ENCODE peak calls at places on chromosomes 16 and 17, in six cellular contexts. O is HL-60, R is AG09309, G is adrenal gland, N is right lobe of liver, S is GM13977. J is an unnamed sample.

GRCh38 chr17:28141783-28142182 is 99.3 kb downstream of the NLK start:
- DNase-seq in N (no peak), S (no peak), G (no peak), O (no peak), R (no peak), J (no peak)

GRCh38 chr17:68351395-68351794 is 60.1 kb downstream of the ARSG start:
- DNase-seq in O (no peak), N (no peak), R (no peak), G (no peak), S (no peak), J (no peak)

GRCh38 chr17:9959377-9959981 is 54.4 kb upstream of the RCVRN start:
- DNase-seq in S (peak; percentile 83), R (no peak), G (no peak), N (peak; percentile 23), O (peak; percentile 14), J (peak; percentile 78)

GRCh38 chr17:3012926-3013581 is 50.4 kb downstream of the OR1D5 start:
- DNase-seq in G (peak; percentile 71), S (peak; percentile 84), O (peak; percentile 37), N (peak; percentile 73), R (no peak), J (peak; percentile 83)

GRCh38 chr16:79758615-79759346 is 158.2 kb upstream of the MAF start:
- DNase-seq in G (no peak), O (no peak), R (no peak), N (no peak), S (no peak), J (no peak)

GRCh38 chr16:75323198-75323597 is 71.8 kb upstream of the BCAR1 start:
- DNase-seq in G (no peak), N (no peak), R (no peak), S (no peak), O (no peak), J (no peak)

GRCh38 chr16:29678691-29679267 is at the start of gene QPRT:
- DNase-seq in O (peak; percentile 81), R (no peak), N (peak; percentile 86), G (peak; percentile 67), S (peak; percentile 74), J (peak; percentile 83)

GRCh38 chr17:1912146-1912545 is 82.3 kb downstream of the RPA1 start:
- DNase-seq in O (no peak), R (no peak), S (no peak), G (no peak), N (peak; percentile 22), J (no peak)

GRCh38 chr16:84048306-84048705 is 5.7 kb upstream of the SLC38A8 start:
- DNase-seq in O (no peak), R (no peak), N (peak; percentile 37), S (no peak), G (no peak), J (no peak)

GRCh38 chr17:76690596-76691280 is 20.0 kb downstream of the MXRA7 start:
- DNase-seq in S (no peak), O (no peak), N (no peak), G (no peak), R (no peak), J (no peak)

GRCh38 chr17:42676424-42677011 is at the start of gene PLEKHH3:
- DNase-seq in O (no peak), G (no peak), R (no peak), N (no peak), S (no peak), J (no peak)

GRCh38 chr16:30533146-30533522 is 1.5 kb downstream of the ZNF747 start:
- DNase-seq in S (no peak), N (peak; percentile 61), O (no peak), G (no peak), R (no peak), J (no peak)

GRCh38 chr17:73855933-73856332 is 211.7 kb upstream of the SDK2 start:
- DNase-seq in O (no peak), R (no peak), S (no peak), N (no peak), G (no peak), J (no peak)

GRCh38 chr16:10751291-10751697 is 7.7 kb downstream of the NUBP1 start:
- DNase-seq in N (no peak), S (no peak), R (no peak), O (no peak), G (no peak), J (no peak)

GRCh38 chr17:77311371-77311981 is 170.7 kb downstream of the SEC14L1 start:
- DNase-seq in G (no peak), S (no peak), N (peak; percentile 45), O (no peak), R (no peak), J (no peak)

GRCh38 chr17:82865274-82865673 is 25.5 kb upstream of the ZNF750 start:
- DNase-seq in G (no peak), N (no peak), S (no peak), R (no peak), O (no peak), J (no peak)

DNA sequence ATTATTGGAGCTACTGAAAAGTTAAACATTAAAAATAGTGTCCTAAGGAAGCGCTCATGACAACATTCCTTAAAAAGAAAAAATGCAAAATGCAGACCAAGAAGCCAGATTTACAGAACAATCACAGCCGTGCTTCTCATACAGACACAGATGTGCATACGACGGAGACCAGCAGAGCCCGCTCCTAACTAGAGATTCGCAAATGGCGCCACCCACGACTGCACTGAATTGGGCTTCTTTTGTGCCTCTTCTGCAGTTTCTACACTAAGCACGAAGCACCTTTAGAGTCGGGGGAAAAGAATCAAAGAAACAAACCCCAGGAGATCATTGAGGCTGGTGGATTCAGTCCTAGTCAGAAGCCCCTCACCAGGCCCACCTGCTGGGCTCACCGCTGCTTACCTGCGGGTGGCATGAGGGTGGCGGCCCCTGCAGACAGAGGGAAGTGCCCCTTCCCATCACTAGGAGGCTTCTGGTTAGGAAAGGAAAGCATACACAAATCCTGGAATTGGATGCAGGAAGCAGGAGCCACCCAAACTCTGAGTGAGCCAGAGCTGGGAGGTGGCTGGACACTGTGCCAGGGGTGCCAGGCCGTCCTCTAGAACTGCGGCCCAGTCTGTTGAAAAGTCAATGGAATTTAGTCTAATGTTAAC is 64.9 kb upstream of the CHMP6 start:
- DNase-seq in R (no peak), G (no peak), N (no peak), O (no peak), S (no peak), J (no peak)
- TF ChIP-seq CTCF in R (no peak), G (no peak), N (no peak), O (no peak), S (no peak), J (no peak)

GRCh38 chr16:28139530-28139929 is 72.2 kb downstream of the XPO6 start:
- DNase-seq in O (no peak), S (no peak), R (no peak), N (no peak), G (no peak), J (no peak)

GRCh38 chr16:28133666-28134065 is 70.2 kb upstream of the GSG1L start:
- DNase-seq in G (no peak), S (no peak), N (no peak), O (no peak), R (no peak), J (no peak)

GRCh38 chr16:28131743-28132393 is 68.4 kb upstream of the GSG1L start:
- DNase-seq in O (no peak), N (no peak), S (no peak), G (no peak), R (no peak), J (no peak)

GRCh38 chr16:28140788-28141618 is 70.8 kb downstream of the XPO6 start:
- DNase-seq in S (peak; percentile 64), R (no peak), N (no peak), O (peak; percentile 91), G (no peak), J (peak; percentile 72)

GRCh38 chr16:28136751-28137434 is 73.4 kb upstream of the GSG1L start:
- DNase-seq in S (no peak), G (no peak), R (no peak), O (no peak), N (no peak), J (no peak)
- TF ChIP-seq CTCF in S (no peak), G (no peak), R (peak; percentile 4), O (no peak), N (no peak), J (no peak)

GRCh38 chr17:79926002-79926307 is 86.7 kb upstream of the CBX4 start:
- DNase-seq in O (no peak), R (no peak), N (no peak), G (no peak), S (no peak), J (no peak)

GRCh38 chr17:79922798-79923197 is 83.6 kb upstream of the CBX4 start:
- DNase-seq in G (no peak), R (no peak), S (no peak), O (no peak), N (no peak), J (no peak)

GRCh38 chr17:79925242-79925957 is 86.2 kb upstream of the CBX4 start:
- DNase-seq in S (no peak), G (peak; percentile 60), O (no peak), N (peak; percentile 85), R (no peak), J (no peak)

GRCh38 chr17:79923974-79924638 is 84.9 kb upstream of the CBX4 start:
- DNase-seq in G (no peak), R (no peak), N (peak; percentile 52), S (peak; percentile 66), O (peak; percentile 29), J (peak; percentile 50)

GRCh38 chr17:79924639-79924976 is 85.4 kb upstream of the CBX4 start:
- DNase-seq in N (no peak), O (no peak), S (no peak), R (no peak), G (no peak), J (no peak)
- TF ChIP-seq CTCF in N (no peak), O (no peak), S (no peak), R (no peak), G (no peak), J (no peak)

GRCh38 chr17:50636145-50636803 is 1.6 kb downstream of the ABCC3 start:
- DNase-seq in O (no peak), G (no peak), S (no peak), N (peak; percentile 79), R (no peak), J (no peak)

GRCh38 chr17:50633683-50634082 is 998 bp upstream of the ABCC3 start:
- DNase-seq in O (no peak), G (no peak), N (peak; percentile 44), R (no peak), S (no peak), J (no peak)

GRCh38 chr17:50634123-50634914 is at the start of gene ABCC3:
- DNase-seq in O (no peak), G (peak; percentile 75), S (no peak), R (peak; percentile 13), N (peak; percentile 87), J (no peak)

GRCh38 chr17:50635720-50636144 is 1.1 kb downstream of the ABCC3 start:
- DNase-seq in G (no peak), S (no peak), O (no peak), R (no peak), N (peak; percentile 11), J (no peak)

DNA sequence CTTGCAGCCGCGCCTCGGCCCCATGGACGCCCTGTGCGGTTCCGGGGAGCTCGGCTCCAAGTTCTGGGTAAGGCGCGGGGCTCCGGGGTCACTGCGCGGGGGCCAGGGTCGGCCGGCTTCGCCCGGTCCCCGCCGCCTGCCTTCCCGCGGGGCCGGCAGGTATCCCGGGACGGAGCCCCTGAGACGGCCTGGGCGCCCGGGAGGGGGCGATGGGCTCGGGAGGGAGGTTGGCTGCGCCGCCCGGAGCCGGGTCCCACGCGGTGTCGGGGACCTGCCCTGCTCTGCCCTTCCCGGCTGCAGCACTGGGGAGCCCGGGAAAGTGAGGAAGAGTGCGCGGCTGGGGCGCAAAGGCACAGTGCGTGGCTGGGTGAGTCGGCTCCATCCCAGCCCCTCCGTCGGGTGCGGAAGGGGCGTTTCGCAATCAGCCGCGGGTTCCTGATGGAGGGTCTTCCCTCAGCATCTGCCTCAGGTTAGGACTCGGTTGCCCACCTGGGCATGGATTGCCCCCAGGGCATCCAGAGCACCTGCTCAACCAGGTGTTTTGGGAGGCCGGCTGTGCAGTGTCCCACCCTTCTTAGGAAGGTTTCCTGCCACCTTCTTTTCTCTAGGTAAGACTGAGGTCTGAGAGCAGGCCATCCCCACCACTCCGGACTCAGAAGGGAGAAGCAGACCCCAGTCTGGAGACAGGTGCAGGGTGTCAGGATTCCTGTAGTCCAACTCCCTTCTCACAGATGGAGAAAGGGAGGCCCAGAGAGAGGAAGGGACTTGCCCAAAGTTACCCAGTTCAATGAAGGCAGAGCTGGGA is 436 bp downstream of the ABCC3 start:
- DNase-seq in O (no peak), N (peak; percentile 59), S (no peak), G (no peak), R (no peak), J (no peak)
- TF ChIP-seq CTCF in O (no peak), N (no peak), S (no peak), G (no peak), R (no peak), J (no peak)